ENCODE peak calls at places on chromosome 1, in eight cellular contexts. C is left ventricle myocardium inferior; Z is type B pancreatic cell; U is stimulated activated CD8-positive, alpha-beta memory T cell treated with anti-CD3 and anti-CD28 coated beads, Interleukin-4, amount 100 ng/mL, for 24 hours; K is cerebellar cortex; R is EL; F is T-helper 2 cell; E is globus pallidus. Y is an unnamed sample.

GRCh38 chr1:94714552-94714951 is 105.6 kb upstream of the SLC44A3 start:
- DNase-seq in C (no peak), Z (no peak), U (no peak), K (no peak), R (no peak), F (no peak), E (no peak), Y (no peak)

GRCh38 chr1:190478193-190479007 is 736 bp upstream of the BRINP3 start:
- DNase-seq in C (no peak), Z (no peak), U (no peak), K (peak; percentile 68), R (peak; percentile 29), F (no peak), E (peak; percentile 35), Y (peak; percentile 68)

GRCh38 chr1:239367417-239367816 is 19.0 kb upstream of the CHRM3 start:
- DNase-seq in C (no peak), Z (no peak), U (no peak), K (no peak), R (no peak), F (no peak), E (no peak), Y (no peak)

GRCh38 chr1:53370369-53370961 is 42.6 kb upstream of the LRP8 start:
- DNase-seq in C (no peak), Z (peak; percentile 51), U (no peak), K (no peak), R (no peak), F (no peak), E (no peak), Y (no peak)

GRCh38 chr1:115506523-115507255 is 135.1 kb upstream of the VANGL1 start:
- DNase-seq in C (no peak), Z (no peak), U (no peak), K (no peak), R (no peak), F (no peak), E (no peak), Y (no peak)

GRCh38 chr1:2987773-2988172 is 33.5 kb upstream of the ACTRT2 start:
- DNase-seq in C (no peak), Z (peak; percentile 59), U (no peak), K (no peak), R (no peak), F (no peak), E (peak; percentile 65), Y (peak; percentile 28)

GRCh38 chr1:150161747-150162581 is 12.2 kb downstream of the PLEKHO1 start:
- DNase-seq in C (no peak), Z (no peak), U (no peak), K (peak; percentile 79), R (peak; percentile 41), F (peak; percentile 50), E (no peak), Y (no peak)

GRCh38 chr1:118396279-118396678 is 211.3 kb upstream of the SPAG17 start:
- DNase-seq in C (no peak), Z (no peak), U (no peak), K (no peak), R (no peak), F (no peak), E (no peak), Y (no peak)

GRCh38 chr1:222654849-222655248 is 37.0 kb downstream of the MIA3 start:
- DNase-seq in C (no peak), Z (no peak), U (peak; percentile 45), K (peak; percentile 8), R (peak; percentile 27), F (peak; percentile 87), E (peak; percentile 46), Y (no peak)